ENCODE peak calls at places on chromosomes 7 and 10, in six cellular contexts. E, D, W, N, P and X are unnamed samples.

GRCh38 chr7:8114175-8114574 is 145.6 kb downstream of the GLCCI1 start:
- DNase-seq in E (no peak), D (no peak), W (peak), N (no peak), P (no peak), X (no peak)

GRCh38 chr10:59299933-59300332 is 62.4 kb downstream of the FAM13C start:
- DNase-seq in E (no peak), D (no peak), W (no peak), N (no peak), P (no peak), X (no peak)

GRCh38 chr10:20100157-20100556 is 283.9 kb downstream of the PLXDC2 start:
- DNase-seq in E (no peak), D (no peak), W (no peak), N (no peak), P (no peak), X (peak)

GRCh38 chr10:4498763-4499251 is 327.2 kb upstream of the AKR1E2 start:
- DNase-seq in E (no peak), D (no peak), W (no peak), N (no peak), P (no peak), X (peak)

GRCh38 chr7:158064631-158065030 is 523.0 kb downstream of the PTPRN2 start:
- DNase-seq in E (no peak), D (no peak), W (no peak), N (no peak), P (no peak), X (no peak)

GRCh38 chr10:51141015-51141414 is 66.7 kb downstream of the PRKG1 start:
- DNase-seq in E (no peak), D (no peak), W (no peak), N (no peak), P (no peak), X (no peak)

GRCh38 chr7:136386876-136387275 is 409.7 kb upstream of the MTPN start:
- DNase-seq in E (no peak), D (no peak), W (no peak), N (no peak), P (no peak), X (no peak)

GRCh38 chr10:15817407-15818046 is 42.8 kb downstream of the MINDY3 start:
- DNase-seq in E (no peak), D (no peak), W (no peak), N (no peak), P (no peak), X (peak)

GRCh38 chr7:22860784-22861482 is 38.3 kb upstream of the TOMM7 start:
- DNase-seq in E (no peak), D (no peak), W (peak), N (no peak), P (no peak), X (no peak)

GRCh38 chr10:871951-872403 is 59.5 kb downstream of the LARP4B start:
- DNase-seq in E (no peak), D (no peak), W (no peak), N (no peak), P (no peak), X (no peak)

GRCh38 chr10:29535012-29535777 is 99.6 kb downstream of the SVIL start:
- DNase-seq in E (no peak), D (no peak), W (no peak), N (peak), P (peak), X (peak)

GRCh38 chr7:142298009-142298408 is 40.2 kb upstream of the PRSS58 start:
- DNase-seq in E (no peak), D (no peak), W (no peak), N (no peak), P (peak), X (peak)

GRCh38 chr7:143362126-143362961 is at the start of gene FAM131B:
- DNase-seq in E (peak), D (no peak), W (peak), N (peak), P (no peak), X (no peak)

GRCh38 chr7:50821457-50821977 is 38.8 kb upstream of the GRB10 start:
- DNase-seq in E (no peak), D (peak), W (no peak), N (no peak), P (no peak), X (no peak)